ENCODE peak calls at places on chromosomes 6 and 20, in eight cellular contexts. Y is posterior vena cava; B is neural progenitor cell; Q is Right ventricle myocardium superior; A is stimulated activated naive CD8-positive, alpha-beta T cell treated with anti-CD3 and anti-CD28 coated beads, Interleukin-15, amount 100 ng/mL, for 72 hours; N is left cardiac atrium; T is neuronal stem cell; V is choroid plexus epithelial cell. L is an unnamed sample.

GRCh38 chr20:32083469-32083868 is 26.0 kb upstream of the TM9SF4 start:
- DNase-seq in Y (no peak), B (no peak), Q (no peak), A (no peak), N (no peak), T (no peak), V (no peak), L (no peak)

GRCh38 chr6:159360306-159360705 is 191.1 kb downstream of the FNDC1 start:
- DNase-seq in Y (no peak), B (no peak), Q (no peak), A (no peak), N (no peak), T (no peak), V (no peak), L (no peak)

GRCh38 chr6:35425284-35425683 is 26.9 kb upstream of the FANCE start:
- DNase-seq in Y (no peak), B (peak), Q (no peak), A (no peak), N (no peak), T (no peak), V (peak), L (no peak)

GRCh38 chr6:84871925-84872324 is 107.5 kb upstream of the TBX18 start:
- DNase-seq in Y (no peak), B (no peak), Q (no peak), A (no peak), N (no peak), T (no peak), V (no peak), L (no peak)

GRCh38 chr6:155543141-155543870 is 87.7 kb upstream of the NOX3 start:
- DNase-seq in Y (no peak), B (no peak), Q (no peak), A (no peak), N (no peak), T (no peak), V (peak), L (no peak)

GRCh38 chr20:38728237-38728761 is 4.0 kb downstream of the SLC32A1 start:
- DNase-seq in Y (no peak), B (peak), Q (no peak), A (peak), N (no peak), T (no peak), V (no peak), L (no peak)

GRCh38 chr20:50792708-50793574 is 1.9 kb upstream of the BCAS4 start:
- DNase-seq in Y (peak), B (no peak), Q (no peak), A (no peak), N (no peak), T (no peak), V (no peak), L (no peak)

GRCh38 chr6:106745824-106746610 is 116.6 kb downstream of the QRSL1 start:
- DNase-seq in Y (no peak), B (no peak), Q (no peak), A (no peak), N (no peak), T (no peak), V (no peak), L (no peak)

GRCh38 chr20:16528078-16528477 is 45.2 kb downstream of the KIF16B start:
- DNase-seq in Y (no peak), B (no peak), Q (no peak), A (no peak), N (no peak), T (no peak), V (peak), L (no peak)

GRCh38 chr6:4369616-4370015 is 234.2 kb upstream of the ECI2 start:
- DNase-seq in Y (no peak), B (no peak), Q (no peak), A (no peak), N (no peak), T (no peak), V (peak), L (peak)

GRCh38 chr6:130037207-130037811 is 18.9 kb downstream of the L3MBTL3 start:
- DNase-seq in Y (no peak), B (no peak), Q (no peak), A (no peak), N (no peak), T (no peak), V (peak), L (no peak)

GRCh38 chr6:139743629-139744028 is 369.2 kb upstream of the CITED2 start:
- DNase-seq in Y (no peak), B (no peak), Q (no peak), A (no peak), N (no peak), T (no peak), V (peak), L (no peak)

GRCh38 chr6:16961577-16961976 is 140.3 kb upstream of the STMND1 start:
- DNase-seq in Y (no peak), B (no peak), Q (no peak), A (no peak), N (no peak), T (no peak), V (peak), L (no peak)

GRCh38 chr6:148345176-148345575 is 2.5 kb downstream of the SASH1 start:
- DNase-seq in Y (no peak), B (no peak), Q (no peak), A (no peak), N (peak), T (no peak), V (no peak), L (no peak)

GRCh38 chr6:117493470-117493869 is 11.0 kb downstream of the DCBLD1 start:
- DNase-seq in Y (no peak), B (no peak), Q (no peak), A (no peak), N (no peak), T (no peak), V (no peak), L (no peak)

GRCh38 chr6:52654592-52654991 is 16.3 kb upstream of the TMEM14A start:
- DNase-seq in Y (no peak), B (no peak), Q (no peak), A (no peak), N (no peak), T (no peak), V (no peak), L (no peak)